ENCODE peak calls at places on chromosomes 2 and 18, in eight cellular contexts. One of them, this sample, is unnamed.

GRCh38 chr2:675982-676646 is 1.1 kb downstream of the TMEM18 start:
- DNase-seq in trophoblast cell: peak; percentile 84
- DNase-seq in activated CD8-positive, alpha-beta memory T cell treated with anti-CD3 and anti-CD28 coated beads for 24 hours: no peak
- DNase-seq in testis: peak; percentile 69
- DNase-seq in A172: peak; percentile 88
- DNase-seq in NCI-H1930: no peak
- DNase-seq in Ammon's horn: no peak
- DNase-seq in effector CD8-positive, alpha-beta T cell: no peak
- DNase-seq in this sample: no peak

GRCh38 chr2:43018179-43019024 is 208.0 kb downstream of the ZFP36L2 start:
- DNase-seq in Ammon's horn: peak; percentile 80
- DNase-seq in A172: no peak
- DNase-seq in testis: peak; percentile 90
- DNase-seq in effector CD8-positive, alpha-beta T cell: no peak
- DNase-seq in NCI-H1930: no peak
- DNase-seq in trophoblast cell: peak; percentile 81
- DNase-seq in activated CD8-positive, alpha-beta memory T cell treated with anti-CD3 and anti-CD28 coated beads for 24 hours: no peak
- DNase-seq in this sample: no peak

GRCh38 chr2:12704378-12704777 is 12.4 kb upstream of the TRIB2 start:
- DNase-seq in effector CD8-positive, alpha-beta T cell: no peak
- DNase-seq in trophoblast cell: no peak
- DNase-seq in NCI-H1930: no peak
- DNase-seq in A172: no peak
- DNase-seq in Ammon's horn: no peak
- DNase-seq in activated CD8-positive, alpha-beta memory T cell treated with anti-CD3 and anti-CD28 coated beads for 24 hours: no peak
- DNase-seq in testis: no peak
- DNase-seq in this sample: no peak

GRCh38 chr2:217851191-217852020 is 151.4 kb downstream of the TNS1 start:
- DNase-seq in A172: no peak
- DNase-seq in activated CD8-positive, alpha-beta memory T cell treated with anti-CD3 and anti-CD28 coated beads for 24 hours: no peak
- DNase-seq in Ammon's horn: peak; percentile 67
- DNase-seq in NCI-H1930: no peak
- DNase-seq in testis: peak; percentile 50
- DNase-seq in effector CD8-positive, alpha-beta T cell: no peak
- DNase-seq in trophoblast cell: no peak
- DNase-seq in this sample: no peak

GRCh38 chr2:20168048-20168726 is 56.7 kb downstream of the SDC1 start:
- DNase-seq in activated CD8-positive, alpha-beta memory T cell treated with anti-CD3 and anti-CD28 coated beads for 24 hours: no peak
- DNase-seq in effector CD8-positive, alpha-beta T cell: no peak
- DNase-seq in A172: no peak
- DNase-seq in testis: no peak
- DNase-seq in trophoblast cell: no peak
- DNase-seq in Ammon's horn: no peak
- DNase-seq in NCI-H1930: no peak
- DNase-seq in this sample: no peak

GRCh38 chr2:220320326-220320725 is 692.9 kb downstream of the SLC4A3 start:
- DNase-seq in activated CD8-positive, alpha-beta memory T cell treated with anti-CD3 and anti-CD28 coated beads for 24 hours: no peak
- DNase-seq in NCI-H1930: no peak
- DNase-seq in Ammon's horn: no peak
- DNase-seq in testis: no peak
- DNase-seq in trophoblast cell: no peak
- DNase-seq in A172: no peak
- DNase-seq in effector CD8-positive, alpha-beta T cell: no peak
- DNase-seq in this sample: no peak

GRCh38 chr2:49154891-49155290 is 576 bp upstream of the FSHR start:
- DNase-seq in NCI-H1930: no peak
- DNase-seq in trophoblast cell: no peak
- DNase-seq in activated CD8-positive, alpha-beta memory T cell treated with anti-CD3 and anti-CD28 coated beads for 24 hours: no peak
- DNase-seq in Ammon's horn: no peak
- DNase-seq in A172: no peak
- DNase-seq in testis: no peak
- DNase-seq in effector CD8-positive, alpha-beta T cell: no peak
- DNase-seq in this sample: no peak

GRCh38 chr2:105744091-105744908 is 412 bp upstream of the NCK2 start:
- DNase-seq in Ammon's horn: peak; percentile 48
- DNase-seq in testis: peak; percentile 67
- DNase-seq in trophoblast cell: peak; percentile 33
- DNase-seq in NCI-H1930: peak; percentile 72
- DNase-seq in effector CD8-positive, alpha-beta T cell: peak; percentile 53
- DNase-seq in A172: peak; percentile 18
- DNase-seq in activated CD8-positive, alpha-beta memory T cell treated with anti-CD3 and anti-CD28 coated beads for 24 hours: peak; percentile 83
- DNase-seq in this sample: no peak

GRCh38 chr18:13710460-13710859 is 15.9 kb downstream of the FAM210A start:
- DNase-seq in A172: peak; percentile 99
- DNase-seq in Ammon's horn: no peak
- DNase-seq in effector CD8-positive, alpha-beta T cell: no peak
- DNase-seq in NCI-H1930: no peak
- DNase-seq in trophoblast cell: no peak
- DNase-seq in activated CD8-positive, alpha-beta memory T cell treated with anti-CD3 and anti-CD28 coated beads for 24 hours: no peak
- DNase-seq in testis: no peak
- DNase-seq in this sample: no peak

GRCh38 chr18:59593291-59593717 is 103.9 kb downstream of the CCBE1 start:
- DNase-seq in Ammon's horn: no peak
- DNase-seq in trophoblast cell: no peak
- DNase-seq in testis: no peak
- DNase-seq in effector CD8-positive, alpha-beta T cell: no peak
- DNase-seq in NCI-H1930: no peak
- DNase-seq in A172: no peak
- DNase-seq in activated CD8-positive, alpha-beta memory T cell treated with anti-CD3 and anti-CD28 coated beads for 24 hours: no peak
- DNase-seq in this sample: no peak

GRCh38 chr2:160920791-160921303 is 239.4 kb upstream of the TANK start:
- DNase-seq in effector CD8-positive, alpha-beta T cell: no peak
- DNase-seq in Ammon's horn: no peak
- DNase-seq in NCI-H1930: no peak
- DNase-seq in A172: no peak
- DNase-seq in activated CD8-positive, alpha-beta memory T cell treated with anti-CD3 and anti-CD28 coated beads for 24 hours: no peak
- DNase-seq in testis: peak; percentile 28
- DNase-seq in trophoblast cell: peak; percentile 52
- DNase-seq in this sample: no peak

GRCh38 chr2:120075545-120075944 is 62.7 kb downstream of the EPB41L5 start:
- DNase-seq in A172: no peak
- DNase-seq in NCI-H1930: no peak
- DNase-seq in effector CD8-positive, alpha-beta T cell: no peak
- DNase-seq in trophoblast cell: no peak
- DNase-seq in activated CD8-positive, alpha-beta memory T cell treated with anti-CD3 and anti-CD28 coated beads for 24 hours: no peak
- DNase-seq in Ammon's horn: no peak
- DNase-seq in testis: no peak
- DNase-seq in this sample: no peak

GRCh38 chr2:12296915-12297314 is 419.8 kb upstream of the TRIB2 start:
- DNase-seq in testis: no peak
- DNase-seq in activated CD8-positive, alpha-beta memory T cell treated with anti-CD3 and anti-CD28 coated beads for 24 hours: no peak
- DNase-seq in effector CD8-positive, alpha-beta T cell: no peak
- DNase-seq in Ammon's horn: no peak
- DNase-seq in A172: no peak
- DNase-seq in trophoblast cell: no peak
- DNase-seq in NCI-H1930: no peak
- DNase-seq in this sample: no peak

GRCh38 chr2:204776781-204777559 is 231.7 kb downstream of the PARD3B start:
- DNase-seq in trophoblast cell: no peak
- DNase-seq in testis: no peak
- DNase-seq in Ammon's horn: no peak
- DNase-seq in NCI-H1930: no peak
- DNase-seq in activated CD8-positive, alpha-beta memory T cell treated with anti-CD3 and anti-CD28 coated beads for 24 hours: no peak
- DNase-seq in A172: no peak
- DNase-seq in effector CD8-positive, alpha-beta T cell: no peak
- DNase-seq in this sample: no peak

GRCh38 chr2:227720680-227721079 is 2.9 kb upstream of the SLC19A3 start:
- DNase-seq in testis: no peak
- DNase-seq in Ammon's horn: no peak
- DNase-seq in activated CD8-positive, alpha-beta memory T cell treated with anti-CD3 and anti-CD28 coated beads for 24 hours: no peak
- DNase-seq in effector CD8-positive, alpha-beta T cell: no peak
- DNase-seq in trophoblast cell: no peak
- DNase-seq in NCI-H1930: no peak
- DNase-seq in A172: no peak
- DNase-seq in this sample: no peak

GRCh38 chr2:65402339-65402738 is 30.1 kb downstream of the SPRED2 start:
- DNase-seq in testis: no peak
- DNase-seq in activated CD8-positive, alpha-beta memory T cell treated with anti-CD3 and anti-CD28 coated beads for 24 hours: no peak
- DNase-seq in Ammon's horn: no peak
- DNase-seq in A172: no peak
- DNase-seq in NCI-H1930: no peak
- DNase-seq in trophoblast cell: no peak
- DNase-seq in effector CD8-positive, alpha-beta T cell: no peak
- DNase-seq in this sample: no peak

GRCh38 chr18:8011906-8012305 is 444.8 kb downstream of the PTPRM start:
- DNase-seq in Ammon's horn: no peak
- DNase-seq in NCI-H1930: no peak
- DNase-seq in activated CD8-positive, alpha-beta memory T cell treated with anti-CD3 and anti-CD28 coated beads for 24 hours: no peak
- DNase-seq in testis: no peak
- DNase-seq in A172: no peak
- DNase-seq in trophoblast cell: no peak
- DNase-seq in effector CD8-positive, alpha-beta T cell: no peak
- DNase-seq in this sample: no peak

GRCh38 chr2:75100011-75100680 is 99.2 kb downstream of the TACR1 start:
- DNase-seq in effector CD8-positive, alpha-beta T cell: no peak
- DNase-seq in trophoblast cell: peak; percentile 56
- DNase-seq in Ammon's horn: no peak
- DNase-seq in testis: no peak
- DNase-seq in NCI-H1930: no peak
- DNase-seq in A172: peak; percentile 96
- DNase-seq in activated CD8-positive, alpha-beta memory T cell treated with anti-CD3 and anti-CD28 coated beads for 24 hours: no peak
- DNase-seq in this sample: no peak

GRCh38 chr2:26653207-26654060 is 12.3 kb upstream of the CIB4 start:
- DNase-seq in effector CD8-positive, alpha-beta T cell: no peak
- DNase-seq in NCI-H1930: no peak
- DNase-seq in trophoblast cell: no peak
- DNase-seq in A172: no peak
- DNase-seq in activated CD8-positive, alpha-beta memory T cell treated with anti-CD3 and anti-CD28 coated beads for 24 hours: no peak
- DNase-seq in testis: no peak
- DNase-seq in Ammon's horn: no peak
- DNase-seq in this sample: no peak

GRCh38 chr2:160207804-160208661 is 8.0 kb upstream of the ITGB6 start:
- DNase-seq in effector CD8-positive, alpha-beta T cell: no peak
- DNase-seq in activated CD8-positive, alpha-beta memory T cell treated with anti-CD3 and anti-CD28 coated beads for 24 hours: no peak
- DNase-seq in NCI-H1930: no peak
- DNase-seq in testis: peak; percentile 24
- DNase-seq in trophoblast cell: peak; percentile 61
- DNase-seq in A172: peak; percentile 99
- DNase-seq in Ammon's horn: peak; percentile 28
- DNase-seq in this sample: no peak

GRCh38 chr2:101047774-101048173 is 45.7 kb downstream of the RPL31 start:
- DNase-seq in activated CD8-positive, alpha-beta memory T cell treated with anti-CD3 and anti-CD28 coated beads for 24 hours: no peak
- DNase-seq in testis: peak; percentile 42
- DNase-seq in A172: no peak
- DNase-seq in Ammon's horn: no peak
- DNase-seq in NCI-H1930: no peak
- DNase-seq in effector CD8-positive, alpha-beta T cell: no peak
- DNase-seq in trophoblast cell: no peak
- DNase-seq in this sample: no peak

GRCh38 chr2:218975060-218975777 is 9.8 kb downstream of the FEV start:
- DNase-seq in NCI-H1930: no peak
- DNase-seq in effector CD8-positive, alpha-beta T cell: no peak
- DNase-seq in Ammon's horn: no peak
- DNase-seq in trophoblast cell: no peak
- DNase-seq in testis: no peak
- DNase-seq in A172: no peak
- DNase-seq in activated CD8-positive, alpha-beta memory T cell treated with anti-CD3 and anti-CD28 coated beads for 24 hours: no peak
- DNase-seq in this sample: no peak

GRCh38 chr2:99926986-99927385 is 215.4 kb downstream of the AFF3 start:
- DNase-seq in testis: no peak
- DNase-seq in A172: no peak
- DNase-seq in effector CD8-positive, alpha-beta T cell: no peak
- DNase-seq in NCI-H1930: no peak
- DNase-seq in activated CD8-positive, alpha-beta memory T cell treated with anti-CD3 and anti-CD28 coated beads for 24 hours: no peak
- DNase-seq in Ammon's horn: no peak
- DNase-seq in trophoblast cell: no peak
- DNase-seq in this sample: no peak

GRCh38 chr2:23636412-23636811 is 251.4 kb downstream of the KLHL29 start:
- DNase-seq in testis: peak; percentile 25
- DNase-seq in trophoblast cell: no peak
- DNase-seq in Ammon's horn: no peak
- DNase-seq in A172: no peak
- DNase-seq in NCI-H1930: no peak
- DNase-seq in activated CD8-positive, alpha-beta memory T cell treated with anti-CD3 and anti-CD28 coated beads for 24 hours: no peak
- DNase-seq in effector CD8-positive, alpha-beta T cell: no peak
- DNase-seq in this sample: no peak

GRCh38 chr18:46474487-46475366 is 182.3 kb downstream of the LOXHD1 start:
- DNase-seq in effector CD8-positive, alpha-beta T cell: no peak
- DNase-seq in testis: no peak
- DNase-seq in trophoblast cell: no peak
- DNase-seq in activated CD8-positive, alpha-beta memory T cell treated with anti-CD3 and anti-CD28 coated beads for 24 hours: no peak
- DNase-seq in Ammon's horn: no peak
- DNase-seq in NCI-H1930: no peak
- DNase-seq in A172: no peak
- DNase-seq in this sample: no peak

GRCh38 chr2:65658871-65659270 is 226.5 kb upstream of the SPRED2 start:
- DNase-seq in trophoblast cell: no peak
- DNase-seq in A172: peak; percentile 76
- DNase-seq in NCI-H1930: no peak
- DNase-seq in testis: no peak
- DNase-seq in Ammon's horn: no peak
- DNase-seq in effector CD8-positive, alpha-beta T cell: no peak
- DNase-seq in activated CD8-positive, alpha-beta memory T cell treated with anti-CD3 and anti-CD28 coated beads for 24 hours: no peak
- DNase-seq in this sample: no peak

GRCh38 chr18:54506516-54507261 is 84.4 kb upstream of the DYNAP start:
- DNase-seq in testis: no peak
- DNase-seq in A172: no peak
- DNase-seq in Ammon's horn: no peak
- DNase-seq in activated CD8-positive, alpha-beta memory T cell treated with anti-CD3 and anti-CD28 coated beads for 24 hours: no peak
- DNase-seq in trophoblast cell: no peak
- DNase-seq in NCI-H1930: no peak
- DNase-seq in effector CD8-positive, alpha-beta T cell: no peak
- DNase-seq in this sample: no peak

GRCh38 chr18:52348209-52348608 is 8.2 kb downstream of the DCC start:
- DNase-seq in Ammon's horn: no peak
- DNase-seq in NCI-H1930: no peak
- DNase-seq in activated CD8-positive, alpha-beta memory T cell treated with anti-CD3 and anti-CD28 coated beads for 24 hours: no peak
- DNase-seq in A172: no peak
- DNase-seq in effector CD8-positive, alpha-beta T cell: no peak
- DNase-seq in trophoblast cell: no peak
- DNase-seq in testis: no peak
- DNase-seq in this sample: no peak

GRCh38 chr2:1605659-1606400 is 138.5 kb downstream of the PXDN start:
- DNase-seq in Ammon's horn: no peak
- DNase-seq in effector CD8-positive, alpha-beta T cell: no peak
- DNase-seq in A172: peak; percentile 84
- DNase-seq in trophoblast cell: peak; percentile 75
- DNase-seq in NCI-H1930: no peak
- DNase-seq in activated CD8-positive, alpha-beta memory T cell treated with anti-CD3 and anti-CD28 coated beads for 24 hours: no peak
- DNase-seq in testis: no peak
- DNase-seq in this sample: no peak

This sample was measured in vagina.